ENCODE peak calls at places on chromosomes 1 and 21, in five cellular contexts. K, L, N, W and H are unnamed samples.

GRCh38 chr1:113142791-113143190 is 69.8 kb downstream of the LRIG2 start:
- DNase-seq in K (no peak), L (no peak), N (no peak), W (no peak), H (no peak)

GRCh38 chr1:5164155-5164554 is 509.7 kb downstream of the AJAP1 start:
- DNase-seq in K (no peak), N (no peak), W (no peak), L (no peak), H (no peak)

GRCh38 chr1:231748744-231749143 is 122.2 kb downstream of the DISC1 start:
- DNase-seq in W (no peak), K (no peak), L (no peak), N (no peak), H (no peak)

GRCh38 chr1:43850599-43851233 is 82.9 kb upstream of the ARTN start:
- DNase-seq in W (no peak), K (no peak), N (no peak), L (no peak), H (no peak)

GRCh38 chr1:27528701-27529637 is 39.0 kb upstream of the WASF2 start:
- DNase-seq in N (peak; percentile 95), K (peak; percentile 43), W (no peak), L (no peak), H (no peak)

GRCh38 chr1:26482921-26483320 is 10.7 kb downstream of the HMGN2 start:
- DNase-seq in L (no peak), N (no peak), K (no peak), W (no peak), H (no peak)

GRCh38 chr1:17393225-17393624 is 21.2 kb downstream of the PADI6 start:
- DNase-seq in W (no peak), K (no peak), L (no peak), N (no peak), H (peak; percentile 56)

GRCh38 chr21:42722153-42722552 is 68.7 kb downstream of the PDE9A start:
- DNase-seq in W (no peak), K (no peak), N (no peak), L (no peak), H (no peak)